ENCODE peak calls at places on chromosomes 1 and 21, in seven cellular contexts. One of them, this sample, is unnamed.

GRCh38 chr1:110390692-110391232 is at the start of gene SLC16A4:
- DNase-seq in AG09309: no peak
- DNase-seq in epithelial cell of esophagus: peak; percentile 69
- DNase-seq in naive thymus-derived CD4-positive, alpha-beta T cell: no peak
- DNase-seq in transverse colon: no peak
- DNase-seq in brain microvascular endothelial cell: peak; percentile 53
- DNase-seq in left lung: no peak
- DNase-seq in this sample: no peak

GRCh38 chr21:39097335-39097861 is 85.9 kb downstream of the PSMG1 start:
- DNase-seq in AG09309: no peak
- DNase-seq in epithelial cell of esophagus: no peak
- DNase-seq in naive thymus-derived CD4-positive, alpha-beta T cell: no peak
- DNase-seq in transverse colon: no peak
- DNase-seq in brain microvascular endothelial cell: no peak
- DNase-seq in left lung: peak; percentile 62
- DNase-seq in this sample: no peak

GRCh38 chr1:59604191-59604590 is 210.6 kb upstream of the HOOK1 start:
- DNase-seq in AG09309: no peak
- DNase-seq in epithelial cell of esophagus: no peak
- DNase-seq in naive thymus-derived CD4-positive, alpha-beta T cell: no peak
- DNase-seq in transverse colon: no peak
- DNase-seq in brain microvascular endothelial cell: no peak
- DNase-seq in left lung: no peak
- DNase-seq in this sample: no peak

GRCh38 chr1:59179673-59180072 is 117.2 kb upstream of the FGGY start:
- DNase-seq in AG09309: no peak
- DNase-seq in epithelial cell of esophagus: peak; percentile 22
- DNase-seq in naive thymus-derived CD4-positive, alpha-beta T cell: no peak
- DNase-seq in transverse colon: no peak
- DNase-seq in brain microvascular endothelial cell: no peak
- DNase-seq in left lung: no peak
- DNase-seq in this sample: no peak

GRCh38 chr1:203990118-203990517 is 82.8 kb upstream of the SOX13 start:
- DNase-seq in AG09309: no peak
- DNase-seq in epithelial cell of esophagus: no peak
- DNase-seq in naive thymus-derived CD4-positive, alpha-beta T cell: no peak
- DNase-seq in transverse colon: no peak
- DNase-seq in brain microvascular endothelial cell: no peak
- DNase-seq in left lung: no peak
- DNase-seq in this sample: no peak

GRCh38 chr1:47190807-47191206 is 971 bp upstream of the PDZK1IP1 start:
- DNase-seq in AG09309: no peak
- DNase-seq in epithelial cell of esophagus: no peak
- DNase-seq in naive thymus-derived CD4-positive, alpha-beta T cell: no peak
- DNase-seq in transverse colon: no peak
- DNase-seq in brain microvascular endothelial cell: no peak
- DNase-seq in left lung: no peak
- DNase-seq in this sample: no peak

GRCh38 chr1:202577381-202577780 is 132.9 kb downstream of the SYT2 start:
- DNase-seq in AG09309: no peak
- DNase-seq in epithelial cell of esophagus: peak; percentile 40
- DNase-seq in naive thymus-derived CD4-positive, alpha-beta T cell: no peak
- DNase-seq in transverse colon: no peak
- DNase-seq in brain microvascular endothelial cell: no peak
- DNase-seq in left lung: no peak
- DNase-seq in this sample: no peak

GRCh38 chr1:8424539-8425116 is 106.7 kb downstream of the SLC45A1 start:
- DNase-seq in AG09309: no peak
- DNase-seq in epithelial cell of esophagus: no peak
- DNase-seq in naive thymus-derived CD4-positive, alpha-beta T cell: peak; percentile 40
- DNase-seq in transverse colon: peak; percentile 76
- DNase-seq in brain microvascular endothelial cell: no peak
- DNase-seq in left lung: peak; percentile 58
- DNase-seq in this sample: peak; percentile 73

GRCh38 chr1:207813946-207814345 is 62.1 kb downstream of the CD46 start:
- DNase-seq in AG09309: no peak
- DNase-seq in epithelial cell of esophagus: no peak
- DNase-seq in naive thymus-derived CD4-positive, alpha-beta T cell: no peak
- DNase-seq in transverse colon: no peak
- DNase-seq in brain microvascular endothelial cell: no peak
- DNase-seq in left lung: no peak
- DNase-seq in this sample: peak; percentile 12

GRCh38 chr1:233341117-233341516 is 13.6 kb downstream of the MAP3K21 start:
- DNase-seq in AG09309: no peak
- DNase-seq in epithelial cell of esophagus: peak; percentile 15
- DNase-seq in naive thymus-derived CD4-positive, alpha-beta T cell: no peak
- DNase-seq in transverse colon: no peak
- DNase-seq in brain microvascular endothelial cell: no peak
- DNase-seq in left lung: no peak
- DNase-seq in this sample: no peak

GRCh38 chr1:154420172-154420571 is 15.0 kb downstream of the IL6R start:
- DNase-seq in AG09309: no peak
- DNase-seq in epithelial cell of esophagus: peak; percentile 80
- DNase-seq in naive thymus-derived CD4-positive, alpha-beta T cell: no peak
- DNase-seq in transverse colon: peak; percentile 78
- DNase-seq in brain microvascular endothelial cell: peak; percentile 86
- DNase-seq in left lung: peak; percentile 89
- DNase-seq in this sample: peak; percentile 93

GRCh38 chr1:72007312-72007711 is 275.0 kb downstream of the NEGR1 start:
- DNase-seq in AG09309: no peak
- DNase-seq in epithelial cell of esophagus: no peak
- DNase-seq in naive thymus-derived CD4-positive, alpha-beta T cell: no peak
- DNase-seq in transverse colon: no peak
- DNase-seq in brain microvascular endothelial cell: no peak
- DNase-seq in left lung: no peak
- DNase-seq in this sample: no peak

GRCh38 chr1:93669369-93669768 is 12.3 kb downstream of the BCAR3 start:
- DNase-seq in AG09309: no peak
- DNase-seq in epithelial cell of esophagus: no peak
- DNase-seq in naive thymus-derived CD4-positive, alpha-beta T cell: no peak
- DNase-seq in transverse colon: no peak
- DNase-seq in brain microvascular endothelial cell: no peak
- DNase-seq in left lung: no peak
- DNase-seq in this sample: peak; percentile 17

GRCh38 chr1:113630340-113631327 is 128.7 kb downstream of the PHTF1 start:
- DNase-seq in AG09309: no peak
- DNase-seq in epithelial cell of esophagus: peak; percentile 39
- DNase-seq in naive thymus-derived CD4-positive, alpha-beta T cell: no peak
- DNase-seq in transverse colon: no peak
- DNase-seq in brain microvascular endothelial cell: no peak
- DNase-seq in left lung: no peak
- DNase-seq in this sample: no peak

GRCh38 chr1:34906225-34906624 is 23.2 kb downstream of the DLGAP3 start:
- DNase-seq in AG09309: no peak
- DNase-seq in epithelial cell of esophagus: no peak
- DNase-seq in naive thymus-derived CD4-positive, alpha-beta T cell: no peak
- DNase-seq in transverse colon: no peak
- DNase-seq in brain microvascular endothelial cell: no peak
- DNase-seq in left lung: no peak
- DNase-seq in this sample: no peak

DNA sequence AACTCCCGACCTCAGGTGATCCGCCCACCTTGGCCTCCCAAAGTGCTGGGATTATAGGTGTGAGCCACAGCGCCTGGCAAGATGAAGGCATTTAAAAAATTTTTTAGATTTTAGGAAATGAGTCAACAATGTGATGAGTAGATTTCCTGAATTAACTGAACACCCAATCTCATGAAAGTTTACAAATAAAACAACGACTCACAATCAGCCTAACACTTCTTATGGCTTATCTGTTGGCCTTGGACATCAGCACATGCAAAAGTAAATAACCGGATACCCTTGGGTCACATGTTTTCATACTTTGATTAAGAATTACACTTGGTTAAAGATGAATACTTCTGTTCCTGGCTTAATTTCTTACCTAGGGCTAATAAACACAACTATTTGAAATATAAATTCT is 3.0 kb downstream of the GNG12 start:
- DNase-seq in AG09309: no peak
- DNase-seq in epithelial cell of esophagus: peak; percentile 51
- DNase-seq in naive thymus-derived CD4-positive, alpha-beta T cell: no peak
- DNase-seq in transverse colon: no peak
- DNase-seq in brain microvascular endothelial cell: no peak
- DNase-seq in left lung: no peak
- DNase-seq in this sample: no peak
- H3K4me3 ChIP-seq in AG09309: no peak overlapping the region
- H3K4me3 ChIP-seq in epithelial cell of esophagus: no peak overlapping the region
- H3K4me3 ChIP-seq in naive thymus-derived CD4-positive, alpha-beta T cell: no peak overlapping the region
- H3K4me3 ChIP-seq in transverse colon: no peak overlapping the region
- H3K4me3 ChIP-seq in brain microvascular endothelial cell: no peak overlapping the region
- H3K4me3 ChIP-seq in left lung: no peak overlapping the region
- H3K4me3 ChIP-seq in this sample: no peak overlapping the region

GRCh38 chr1:27755865-27756264 is 17.2 kb upstream of the STX12 start:
- DNase-seq in AG09309: no peak
- DNase-seq in epithelial cell of esophagus: no peak
- DNase-seq in naive thymus-derived CD4-positive, alpha-beta T cell: no peak
- DNase-seq in transverse colon: no peak
- DNase-seq in brain microvascular endothelial cell: no peak
- DNase-seq in left lung: no peak
- DNase-seq in this sample: peak; percentile 3

GRCh38 chr1:27755286-27755685 is 17.7 kb upstream of the STX12 start:
- DNase-seq in AG09309: no peak
- DNase-seq in epithelial cell of esophagus: no peak
- DNase-seq in naive thymus-derived CD4-positive, alpha-beta T cell: no peak
- DNase-seq in transverse colon: no peak
- DNase-seq in brain microvascular endothelial cell: no peak
- DNase-seq in left lung: no peak
- DNase-seq in this sample: peak; percentile 42

GRCh38 chr1:27752372-27752771 is 20.6 kb upstream of the STX12 start:
- DNase-seq in AG09309: no peak
- DNase-seq in epithelial cell of esophagus: no peak
- DNase-seq in naive thymus-derived CD4-positive, alpha-beta T cell: no peak
- DNase-seq in transverse colon: no peak
- DNase-seq in brain microvascular endothelial cell: no peak
- DNase-seq in left lung: no peak
- DNase-seq in this sample: no peak
- H3K4me3 ChIP-seq in AG09309: no peak overlapping the region
- H3K4me3 ChIP-seq in epithelial cell of esophagus: no peak overlapping the region
- H3K4me3 ChIP-seq in naive thymus-derived CD4-positive, alpha-beta T cell: no peak overlapping the region
- H3K4me3 ChIP-seq in transverse colon: no peak overlapping the region
- H3K4me3 ChIP-seq in brain microvascular endothelial cell: no peak overlapping the region
- H3K4me3 ChIP-seq in left lung: no peak overlapping the region
- H3K4me3 ChIP-seq in this sample: no peak overlapping the region

DNA sequence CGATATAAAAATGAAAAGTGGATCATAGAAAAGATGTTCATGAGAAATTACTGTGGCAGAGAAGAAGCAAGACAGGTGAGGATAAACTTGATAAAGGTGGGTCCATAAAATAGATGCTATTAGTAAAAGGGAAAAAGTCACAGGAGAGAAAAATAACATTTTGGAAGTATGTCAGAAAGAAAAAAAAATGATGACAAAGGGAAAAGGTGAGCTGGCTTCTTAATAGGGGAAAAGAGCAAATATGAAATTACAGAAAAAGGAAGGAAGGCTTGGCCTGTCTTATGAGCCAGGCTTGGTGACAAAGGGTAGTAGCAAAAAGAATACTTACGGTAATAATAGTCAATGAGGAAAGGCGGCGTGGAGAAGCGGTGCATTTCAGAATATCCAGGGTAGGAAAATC is 386.1 kb downstream of the RWDD3 start:
- DNase-seq in AG09309: no peak
- DNase-seq in epithelial cell of esophagus: no peak
- DNase-seq in naive thymus-derived CD4-positive, alpha-beta T cell: no peak
- DNase-seq in transverse colon: no peak
- DNase-seq in brain microvascular endothelial cell: no peak
- DNase-seq in left lung: no peak
- DNase-seq in this sample: no peak
- H3K4me3 ChIP-seq in AG09309: no peak overlapping the region
- H3K4me3 ChIP-seq in epithelial cell of esophagus: no peak overlapping the region
- H3K4me3 ChIP-seq in naive thymus-derived CD4-positive, alpha-beta T cell: no peak overlapping the region
- H3K4me3 ChIP-seq in transverse colon: no peak overlapping the region
- H3K4me3 ChIP-seq in brain microvascular endothelial cell: no peak overlapping the region
- H3K4me3 ChIP-seq in left lung: no peak overlapping the region
- H3K4me3 ChIP-seq in this sample: no peak overlapping the region

GRCh38 chr1:23395162-23395724 is 25.6 kb upstream of the ZNF436 start:
- DNase-seq in AG09309: no peak
- DNase-seq in epithelial cell of esophagus: no peak
- DNase-seq in naive thymus-derived CD4-positive, alpha-beta T cell: no peak
- DNase-seq in transverse colon: no peak
- DNase-seq in brain microvascular endothelial cell: no peak
- DNase-seq in left lung: no peak
- DNase-seq in this sample: no peak
- H3K4me3 ChIP-seq in AG09309: no peak overlapping the region
- H3K4me3 ChIP-seq in epithelial cell of esophagus: no peak overlapping the region
- H3K4me3 ChIP-seq in naive thymus-derived CD4-positive, alpha-beta T cell: no peak overlapping the region
- H3K4me3 ChIP-seq in transverse colon: no peak overlapping the region
- H3K4me3 ChIP-seq in brain microvascular endothelial cell: no peak overlapping the region
- H3K4me3 ChIP-seq in left lung: no peak overlapping the region
- H3K4me3 ChIP-seq in this sample: no peak overlapping the region